ENCODE peak calls at places on chromosome 12, in ten cellular contexts. F is stimulated activated CD4-positive, alpha-beta T cell treated with anti-CD3 and anti-CD28 coated beads, TNF-alpha, amount 100 ng/mL, for 24 hours; U is T-helper 9 cell; Z is HEK293T; L is NT2/D1; A is HT-29; C is HT1080; V is fibroblast of lung; O is NAMALWA; G is memory B cell. X is an unnamed sample.

GRCh38 chr12:67068204-67068731 is 200.9 kb upstream of the CAND1 start:
- DNase-seq in Z (peak), C (no peak), U (no peak), O (peak), G (no peak), F (no peak), L (no peak), A (no peak), V (no peak), X (peak)

GRCh38 chr12:102144221-102144620 is 24.2 kb downstream of the PARPBP start:
- DNase-seq in U (no peak), F (no peak), L (no peak), Z (no peak), C (no peak), V (peak), O (no peak), A (no peak), G (no peak), X (no peak)

GRCh38 chr12:117498256-117498655 is 136.8 kb upstream of the NOS1 start:
- DNase-seq in L (no peak), A (no peak), Z (no peak), G (no peak), V (no peak), F (no peak), C (no peak), U (no peak), O (no peak), X (no peak)

GRCh38 chr12:127810026-127810425 is 456.9 kb upstream of the TMEM132C start:
- DNase-seq in G (no peak), C (peak), A (no peak), O (no peak), Z (no peak), L (no peak), F (no peak), U (no peak), V (peak), X (no peak)

GRCh38 chr12:38162708-38163441 is 153.7 kb upstream of the ALG10B start:
- DNase-seq in A (no peak), C (no peak), O (no peak), G (no peak), F (no peak), Z (no peak), U (no peak), V (no peak), L (no peak), X (no peak)

GRCh38 chr12:46368684-46369083 is 3.9 kb downstream of the SLC38A2 start:
- DNase-seq in C (no peak), O (peak), L (no peak), V (no peak), F (no peak), Z (no peak), A (no peak), U (no peak), G (no peak), X (no peak)

GRCh38 chr12:56590237-56590830 is 39.8 kb downstream of the BAZ2A start:
- DNase-seq in A (peak), Z (peak), U (no peak), G (no peak), L (no peak), C (peak), F (no peak), O (peak), V (no peak), X (no peak)

GRCh38 chr12:103757248-103757647 is 83.8 kb downstream of the NT5DC3 start:
- DNase-seq in V (no peak), C (no peak), Z (no peak), F (no peak), L (no peak), O (no peak), U (no peak), G (no peak), A (no peak), X (no peak)